ENCODE peak calls at places on chromosomes 1 and 21, in ten cellular contexts. One of them, this sample, is unnamed.

GRCh38 chr1:39173119-39173994 is 31.1 kb upstream of the MACF1 start:
- DNase-seq in lung: no peak
- DNase-seq in A549: no peak
- DNase-seq in breast epithelium: no peak
- DNase-seq in uterus: no peak
- DNase-seq in endothelial cell of umbilical vein: no peak
- DNase-seq in SJSA1: no peak
- DNase-seq in stomach: no peak
- DNase-seq in CD4-positive, alpha-beta memory T cell: no peak
- DNase-seq in cardiac muscle cell: peak; percentile 53
- DNase-seq in this sample: no peak

GRCh38 chr1:30976143-30976542 is 67.6 kb upstream of the SDC3 start:
- DNase-seq in stomach: no peak
- DNase-seq in CD4-positive, alpha-beta memory T cell: no peak
- DNase-seq in SJSA1: no peak
- DNase-seq in cardiac muscle cell: peak; percentile 84
- DNase-seq in breast epithelium: no peak
- DNase-seq in endothelial cell of umbilical vein: peak; percentile 40
- DNase-seq in lung: no peak
- DNase-seq in A549: no peak
- DNase-seq in uterus: no peak
- DNase-seq in this sample: no peak

GRCh38 chr1:2496087-2496622 is 20.1 kb downstream of the PLCH2 start:
- DNase-seq in lung: no peak
- DNase-seq in A549: no peak
- DNase-seq in endothelial cell of umbilical vein: no peak
- DNase-seq in CD4-positive, alpha-beta memory T cell: no peak
- DNase-seq in breast epithelium: no peak
- DNase-seq in uterus: no peak
- DNase-seq in stomach: no peak
- DNase-seq in cardiac muscle cell: no peak
- DNase-seq in SJSA1: no peak
- DNase-seq in this sample: no peak

GRCh38 chr1:178121883-178122282 is 28.0 kb downstream of the RASAL2 start:
- DNase-seq in stomach: no peak
- DNase-seq in CD4-positive, alpha-beta memory T cell: no peak
- DNase-seq in uterus: no peak
- DNase-seq in SJSA1: peak; percentile 53
- DNase-seq in endothelial cell of umbilical vein: no peak
- DNase-seq in lung: no peak
- DNase-seq in cardiac muscle cell: no peak
- DNase-seq in breast epithelium: no peak
- DNase-seq in A549: no peak
- DNase-seq in this sample: no peak

GRCh38 chr1:209546390-209547080 is 37.0 kb upstream of the CAMK1G start:
- DNase-seq in cardiac muscle cell: no peak
- DNase-seq in stomach: no peak
- DNase-seq in CD4-positive, alpha-beta memory T cell: no peak
- DNase-seq in breast epithelium: no peak
- DNase-seq in endothelial cell of umbilical vein: no peak
- DNase-seq in SJSA1: no peak
- DNase-seq in lung: no peak
- DNase-seq in uterus: no peak
- DNase-seq in A549: no peak
- DNase-seq in this sample: no peak

GRCh38 chr1:154453577-154454352 is 48.3 kb upstream of the TDRD10 start:
- DNase-seq in stomach: no peak
- DNase-seq in uterus: no peak
- DNase-seq in CD4-positive, alpha-beta memory T cell: no peak
- DNase-seq in SJSA1: no peak
- DNase-seq in lung: no peak
- DNase-seq in A549: no peak
- DNase-seq in breast epithelium: no peak
- DNase-seq in endothelial cell of umbilical vein: no peak
- DNase-seq in cardiac muscle cell: peak; percentile 70
- DNase-seq in this sample: no peak

GRCh38 chr1:52552505-52553371 is at the start of gene TUT4:
- DNase-seq in stomach: peak; percentile 72
- DNase-seq in lung: peak; percentile 84
- DNase-seq in uterus: peak; percentile 69
- DNase-seq in SJSA1: peak; percentile 79
- DNase-seq in cardiac muscle cell: peak; percentile 84
- DNase-seq in breast epithelium: peak; percentile 72
- DNase-seq in endothelial cell of umbilical vein: peak; percentile 76
- DNase-seq in A549: peak; percentile 24
- DNase-seq in CD4-positive, alpha-beta memory T cell: peak; percentile 72
- DNase-seq in this sample: peak; percentile 91

GRCh38 chr1:179012033-179012432 is 13.7 kb upstream of the FAM20B start:
- DNase-seq in breast epithelium: no peak
- DNase-seq in lung: no peak
- DNase-seq in SJSA1: no peak
- DNase-seq in A549: no peak
- DNase-seq in uterus: no peak
- DNase-seq in stomach: no peak
- DNase-seq in CD4-positive, alpha-beta memory T cell: no peak
- DNase-seq in cardiac muscle cell: peak; percentile 59
- DNase-seq in endothelial cell of umbilical vein: no peak
- DNase-seq in this sample: no peak

GRCh38 chr1:206907304-206907991 is 10.2 kb downstream of the IL24 start:
- DNase-seq in SJSA1: no peak
- DNase-seq in endothelial cell of umbilical vein: no peak
- DNase-seq in cardiac muscle cell: no peak
- DNase-seq in lung: no peak
- DNase-seq in A549: peak; percentile 34
- DNase-seq in uterus: no peak
- DNase-seq in breast epithelium: no peak
- DNase-seq in stomach: no peak
- DNase-seq in CD4-positive, alpha-beta memory T cell: no peak
- DNase-seq in this sample: no peak

GRCh38 chr1:24903560-24903954 is 26.5 kb downstream of the RUNX3 start:
- DNase-seq in CD4-positive, alpha-beta memory T cell: no peak
- DNase-seq in A549: no peak
- DNase-seq in cardiac muscle cell: no peak
- DNase-seq in uterus: no peak
- DNase-seq in lung: no peak
- DNase-seq in endothelial cell of umbilical vein: no peak
- DNase-seq in stomach: peak; percentile 14
- DNase-seq in breast epithelium: no peak
- DNase-seq in SJSA1: no peak
- DNase-seq in this sample: no peak

GRCh38 chr1:1000357-1001056 is 610 bp upstream of the HES4 start:
- DNase-seq in endothelial cell of umbilical vein: peak; percentile 83
- DNase-seq in SJSA1: peak; percentile 93
- DNase-seq in CD4-positive, alpha-beta memory T cell: peak; percentile 75
- DNase-seq in A549: no peak
- DNase-seq in cardiac muscle cell: peak; percentile 91
- DNase-seq in breast epithelium: peak; percentile 85
- DNase-seq in uterus: peak; percentile 85
- DNase-seq in lung: peak; percentile 69
- DNase-seq in stomach: peak; percentile 80
- DNase-seq in this sample: peak; percentile 90

GRCh38 chr1:21292991-21293536 is 2.8 kb upstream of the ECE1 start:
- DNase-seq in lung: no peak
- DNase-seq in breast epithelium: no peak
- DNase-seq in stomach: no peak
- DNase-seq in SJSA1: no peak
- DNase-seq in uterus: no peak
- DNase-seq in endothelial cell of umbilical vein: no peak
- DNase-seq in CD4-positive, alpha-beta memory T cell: peak; percentile 62
- DNase-seq in A549: no peak
- DNase-seq in cardiac muscle cell: no peak
- DNase-seq in this sample: no peak

GRCh38 chr1:248702714-248703113 is at the start of gene OR14I1:
- DNase-seq in lung: no peak
- DNase-seq in SJSA1: no peak
- DNase-seq in CD4-positive, alpha-beta memory T cell: no peak
- DNase-seq in stomach: no peak
- DNase-seq in breast epithelium: no peak
- DNase-seq in endothelial cell of umbilical vein: no peak
- DNase-seq in uterus: no peak
- DNase-seq in cardiac muscle cell: no peak
- DNase-seq in A549: no peak
- DNase-seq in this sample: no peak

GRCh38 chr21:34351786-34352241 is 12.0 kb upstream of the KCNE2 start:
- DNase-seq in SJSA1: peak; percentile 50
- DNase-seq in endothelial cell of umbilical vein: peak; percentile 39
- DNase-seq in breast epithelium: no peak
- DNase-seq in cardiac muscle cell: peak; percentile 40
- DNase-seq in CD4-positive, alpha-beta memory T cell: peak; percentile 2
- DNase-seq in A549: peak; percentile 21
- DNase-seq in lung: no peak
- DNase-seq in stomach: peak; percentile 61
- DNase-seq in uterus: no peak
- DNase-seq in this sample: peak; percentile 48

GRCh38 chr1:166261511-166261910 is 94.7 kb upstream of the FAM78B start:
- DNase-seq in lung: no peak
- DNase-seq in CD4-positive, alpha-beta memory T cell: no peak
- DNase-seq in cardiac muscle cell: no peak
- DNase-seq in breast epithelium: no peak
- DNase-seq in endothelial cell of umbilical vein: no peak
- DNase-seq in stomach: no peak
- DNase-seq in uterus: no peak
- DNase-seq in SJSA1: no peak
- DNase-seq in A549: no peak
- DNase-seq in this sample: no peak

DNA sequence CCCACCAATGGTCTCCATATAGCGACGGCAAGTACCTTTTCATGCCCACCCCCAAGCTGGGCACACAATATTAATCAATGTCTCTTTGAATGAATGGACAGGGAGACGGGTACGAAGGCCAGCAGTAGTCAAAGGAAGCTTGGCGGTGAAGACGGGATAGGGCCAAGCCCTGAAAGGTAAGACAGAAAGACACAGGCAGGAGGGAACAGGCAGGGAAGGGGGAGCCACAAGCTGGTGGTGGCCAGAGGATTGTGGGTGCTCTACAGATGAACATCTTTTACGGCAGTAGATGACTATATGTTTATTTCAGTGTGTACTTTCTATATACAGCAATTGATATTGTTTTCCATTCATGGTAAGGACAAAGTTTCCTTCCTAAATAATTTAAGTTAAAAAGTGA is 16.3 kb downstream of the CAPZB start:
- DNase-seq in A549: no peak
- DNase-seq in endothelial cell of umbilical vein: no peak
- DNase-seq in cardiac muscle cell: no peak
- DNase-seq in stomach: no peak
- DNase-seq in uterus: no peak
- DNase-seq in lung: no peak
- DNase-seq in SJSA1: no peak
- DNase-seq in breast epithelium: no peak
- DNase-seq in CD4-positive, alpha-beta memory T cell: no peak
- DNase-seq in this sample: no peak
- H3K4me1 ChIP-seq in A549: peaks cover 33% of the 10 kb centered on the region
- H3K4me1 ChIP-seq in endothelial cell of umbilical vein: peaks cover 20% of the 10 kb centered on the region
- H3K4me1 ChIP-seq in cardiac muscle cell: peaks cover 13% of the 10 kb centered on the region
- H3K4me1 ChIP-seq in stomach: peaks cover 98% of the 10 kb centered on the region
- H3K4me1 ChIP-seq in uterus: peaks cover 4% of the 10 kb centered on the region
- H3K4me1 ChIP-seq in lung: peaks cover 33% of the 10 kb centered on the region
- H3K4me1 ChIP-seq in SJSA1: peaks cover 26% of the 10 kb centered on the region
- H3K4me1 ChIP-seq in breast epithelium: peaks cover 15% of the 10 kb centered on the region
- H3K4me1 ChIP-seq in CD4-positive, alpha-beta memory T cell: peaks cover 97% of the 10 kb centered on the region
- H3K4me1 ChIP-seq in this sample: peaks cover 21% of the 10 kb centered on the region

GRCh38 chr21:45479691-45480675 is 62.3 kb downstream of the SLC19A1 start:
- DNase-seq in uterus: no peak
- DNase-seq in A549: no peak
- DNase-seq in endothelial cell of umbilical vein: no peak
- DNase-seq in lung: no peak
- DNase-seq in stomach: no peak
- DNase-seq in CD4-positive, alpha-beta memory T cell: peak; percentile 16
- DNase-seq in breast epithelium: no peak
- DNase-seq in SJSA1: no peak
- DNase-seq in cardiac muscle cell: no peak
- DNase-seq in this sample: no peak
- H3K4me1 ChIP-seq in uterus: no peaks in the 10 kb centered on the region
- H3K4me1 ChIP-seq in A549: no peaks in the 10 kb centered on the region
- H3K4me1 ChIP-seq in endothelial cell of umbilical vein: peaks cover 6% of the 10 kb centered on the region
- H3K4me1 ChIP-seq in lung: no peaks in the 10 kb centered on the region
- H3K4me1 ChIP-seq in stomach: peaks cover 27% of the 10 kb centered on the region
- H3K4me1 ChIP-seq in CD4-positive, alpha-beta memory T cell: peaks cover 38% of the 10 kb centered on the region
- H3K4me1 ChIP-seq in breast epithelium: no peaks in the 10 kb centered on the region
- H3K4me1 ChIP-seq in SJSA1: peaks cover 7% of the 10 kb centered on the region
- H3K4me1 ChIP-seq in cardiac muscle cell: no peaks in the 10 kb centered on the region
- H3K4me1 ChIP-seq in this sample: no peaks in the 10 kb centered on the region

GRCh38 chr21:44846201-44846484 is 27.3 kb downstream of the PTTG1IP start:
- DNase-seq in breast epithelium: no peak
- DNase-seq in cardiac muscle cell: no peak
- DNase-seq in uterus: no peak
- DNase-seq in endothelial cell of umbilical vein: no peak
- DNase-seq in SJSA1: no peak
- DNase-seq in stomach: no peak
- DNase-seq in CD4-positive, alpha-beta memory T cell: no peak
- DNase-seq in A549: no peak
- DNase-seq in lung: no peak
- DNase-seq in this sample: no peak
- H3K4me1 ChIP-seq in breast epithelium: peaks cover 9% of the 10 kb centered on the region
- H3K4me1 ChIP-seq in cardiac muscle cell: no peaks in the 10 kb centered on the region
- H3K4me1 ChIP-seq in uterus: no peaks in the 10 kb centered on the region
- H3K4me1 ChIP-seq in endothelial cell of umbilical vein: peaks cover 16% of the 10 kb centered on the region
- H3K4me1 ChIP-seq in SJSA1: peaks cover 20% of the 10 kb centered on the region
- H3K4me1 ChIP-seq in stomach: peaks cover 24% of the 10 kb centered on the region
- H3K4me1 ChIP-seq in CD4-positive, alpha-beta memory T cell: peaks cover 19% of the 10 kb centered on the region
- H3K4me1 ChIP-seq in A549: peaks cover 12% of the 10 kb centered on the region
- H3K4me1 ChIP-seq in lung: no peaks in the 10 kb centered on the region
- H3K4me1 ChIP-seq in this sample: peaks cover 9% of the 10 kb centered on the region

GRCh38 chr1:145959957-145960467 is 2.2 kb upstream of the LIX1L start:
- DNase-seq in A549: no peak
- DNase-seq in breast epithelium: no peak
- DNase-seq in stomach: no peak
- DNase-seq in uterus: no peak
- DNase-seq in SJSA1: no peak
- DNase-seq in cardiac muscle cell: no peak
- DNase-seq in endothelial cell of umbilical vein: no peak
- DNase-seq in CD4-positive, alpha-beta memory T cell: no peak
- DNase-seq in lung: no peak
- DNase-seq in this sample: no peak

GRCh38 chr1:145957443-145958319 is at the start of gene LIX1L:
- DNase-seq in breast epithelium: peak; percentile 94
- DNase-seq in SJSA1: peak; percentile 96
- DNase-seq in CD4-positive, alpha-beta memory T cell: peak; percentile 94
- DNase-seq in cardiac muscle cell: peak; percentile 98
- DNase-seq in A549: peak; percentile 97
- DNase-seq in uterus: peak; percentile 96
- DNase-seq in stomach: peak; percentile 96
- DNase-seq in lung: peak; percentile 97
- DNase-seq in endothelial cell of umbilical vein: peak; percentile 97
- DNase-seq in this sample: peak; percentile 97

GRCh38 chr1:145958734-145959133 is 917 bp upstream of the LIX1L start:
- DNase-seq in CD4-positive, alpha-beta memory T cell: no peak
- DNase-seq in uterus: no peak
- DNase-seq in lung: no peak
- DNase-seq in SJSA1: no peak
- DNase-seq in cardiac muscle cell: no peak
- DNase-seq in A549: no peak
- DNase-seq in stomach: no peak
- DNase-seq in endothelial cell of umbilical vein: no peak
- DNase-seq in breast epithelium: no peak
- DNase-seq in this sample: no peak

GRCh38 chr1:145960468-145961108 is 2.8 kb upstream of the LIX1L start:
- DNase-seq in SJSA1: peak; percentile 83
- DNase-seq in uterus: peak; percentile 88
- DNase-seq in CD4-positive, alpha-beta memory T cell: no peak
- DNase-seq in breast epithelium: peak; percentile 69
- DNase-seq in endothelial cell of umbilical vein: peak; percentile 72
- DNase-seq in lung: peak; percentile 65
- DNase-seq in cardiac muscle cell: peak; percentile 80
- DNase-seq in A549: peak; percentile 91
- DNase-seq in stomach: peak; percentile 70
- DNase-seq in this sample: peak; percentile 80

GRCh38 chr1:145959333-145959732 is 1.5 kb upstream of the LIX1L start:
- DNase-seq in cardiac muscle cell: no peak
- DNase-seq in endothelial cell of umbilical vein: no peak
- DNase-seq in uterus: no peak
- DNase-seq in SJSA1: no peak
- DNase-seq in breast epithelium: no peak
- DNase-seq in stomach: no peak
- DNase-seq in lung: no peak
- DNase-seq in A549: no peak
- DNase-seq in CD4-positive, alpha-beta memory T cell: no peak
- DNase-seq in this sample: no peak
- H3K4me1 ChIP-seq in cardiac muscle cell: peaks cover 52% of the 10 kb centered on the region
- H3K4me1 ChIP-seq in endothelial cell of umbilical vein: peaks cover 64% of the 10 kb centered on the region
- H3K4me1 ChIP-seq in uterus: peaks cover 13% of the 10 kb centered on the region
- H3K4me1 ChIP-seq in SJSA1: peaks cover 63% of the 10 kb centered on the region
- H3K4me1 ChIP-seq in breast epithelium: peaks cover 12% of the 10 kb centered on the region
- H3K4me1 ChIP-seq in stomach: peaks cover 89% of the 10 kb centered on the region
- H3K4me1 ChIP-seq in lung: peaks cover 26% of the 10 kb centered on the region
- H3K4me1 ChIP-seq in A549: peaks cover 56% of the 10 kb centered on the region
- H3K4me1 ChIP-seq in CD4-positive, alpha-beta memory T cell: peaks cover 70% of the 10 kb centered on the region
- H3K4me1 ChIP-seq in this sample: peaks cover 7% of the 10 kb centered on the region

This sample was measured in pancreas.